ENCODE peak calls at places on chromosomes 11 and 22, in four cellular contexts. One of them, this sample, is unnamed.
A peak's percentile ranks its signal among the peaks of the same experiment; 100 is the strongest.

GRCh38 chr11:44709281-44709562 is 17.5 kb upstream of the TSPAN18 start:
- DNase-seq in IMR-90: no peak
- DNase-seq in uterus: no peak
- DNase-seq in ovary: no peak
- DNase-seq in this sample: peak; percentile 48

GRCh38 chr11:94245121-94245520 is 59.3 kb upstream of the IZUMO1R start:
- DNase-seq in ovary: no peak
- DNase-seq in uterus: no peak
- DNase-seq in IMR-90: peak; percentile 26
- DNase-seq in this sample: no peak

GRCh38 chr22:19970479-19971275 is 29.1 kb upstream of the TXNRD2 start:
- DNase-seq in uterus: peak; percentile 68
- DNase-seq in IMR-90: peak; percentile 51
- DNase-seq in ovary: peak; percentile 71
- DNase-seq in this sample: peak; percentile 83

GRCh38 chr11:45646275-45646970 is 19.0 kb downstream of the CHST1 start:
- DNase-seq in ovary: no peak
- DNase-seq in uterus: no peak
- DNase-seq in IMR-90: peak; percentile 22
- DNase-seq in this sample: no peak

GRCh38 chr11:2138436-2139117 is 612 bp downstream of the IGF2 start:
- DNase-seq in uterus: no peak
- DNase-seq in IMR-90: no peak
- DNase-seq in ovary: no peak
- DNase-seq in this sample: no peak

GRCh38 chr11:64071849-64072248 is 36.1 kb downstream of the FLRT1 start:
- DNase-seq in ovary: no peak
- DNase-seq in IMR-90: no peak
- DNase-seq in uterus: no peak
- DNase-seq in this sample: no peak

GRCh38 chr11:116793476-116794096 is 1.9 kb upstream of the APOA5 start:
- DNase-seq in IMR-90: peak; percentile 16
- DNase-seq in ovary: no peak
- DNase-seq in uterus: no peak
- DNase-seq in this sample: no peak

GRCh38 chr11:32466279-32466915 is 31.1 kb upstream of the WT1 start:
- DNase-seq in uterus: no peak
- DNase-seq in ovary: no peak
- DNase-seq in IMR-90: no peak
- DNase-seq in this sample: no peak

GRCh38 chr11:26231252-26231661 is 100.7 kb upstream of the ANO3 start:
- DNase-seq in IMR-90: peak; percentile 94
- DNase-seq in ovary: no peak
- DNase-seq in uterus: no peak
- DNase-seq in this sample: no peak

GRCh38 chr11:70507466-70508230 is 109.3 kb downstream of the CTTN start:
- DNase-seq in ovary: peak; percentile 1
- DNase-seq in IMR-90: no peak
- DNase-seq in uterus: no peak
- DNase-seq in this sample: no peak

GRCh38 chr11:8717876-8718753 is 35.5 kb downstream of the RPL27A start:
- DNase-seq in uterus: peak; percentile 63
- DNase-seq in ovary: peak; percentile 71
- DNase-seq in IMR-90: peak; percentile 97
- DNase-seq in this sample: no peak

GRCh38 chr22:33918676-33919590 is 1.3 kb downstream of the LARGE1 start:
- DNase-seq in uterus: no peak
- DNase-seq in IMR-90: peak; percentile 45
- DNase-seq in ovary: no peak
- DNase-seq in this sample: no peak

GRCh38 chr11:110299006-110299785 is 2.8 kb upstream of the RDX start:
- DNase-seq in IMR-90: no peak
- DNase-seq in uterus: no peak
- DNase-seq in ovary: no peak
- DNase-seq in this sample: no peak

GRCh38 chr11:33689089-33689488 is 11.5 kb downstream of the C11orf91 start:
- DNase-seq in IMR-90: no peak
- DNase-seq in ovary: no peak
- DNase-seq in uterus: no peak
- DNase-seq in this sample: no peak

GRCh38 chr11:33689506-33689905 is 11.1 kb downstream of the C11orf91 start:
- DNase-seq in ovary: no peak
- DNase-seq in IMR-90: no peak
- DNase-seq in uterus: no peak
- DNase-seq in this sample: no peak

GRCh38 chr11:33692013-33692504 is 8.6 kb downstream of the C11orf91 start:
- DNase-seq in IMR-90: peak; percentile 98
- DNase-seq in ovary: peak; percentile 58
- DNase-seq in uterus: peak; percentile 58
- DNase-seq in this sample: no peak

GRCh38 chr11:33691051-33691864 is 9.4 kb downstream of the C11orf91 start:
- DNase-seq in ovary: peak; percentile 35
- DNase-seq in IMR-90: no peak
- DNase-seq in uterus: no peak
- DNase-seq in this sample: no peak

DNA sequence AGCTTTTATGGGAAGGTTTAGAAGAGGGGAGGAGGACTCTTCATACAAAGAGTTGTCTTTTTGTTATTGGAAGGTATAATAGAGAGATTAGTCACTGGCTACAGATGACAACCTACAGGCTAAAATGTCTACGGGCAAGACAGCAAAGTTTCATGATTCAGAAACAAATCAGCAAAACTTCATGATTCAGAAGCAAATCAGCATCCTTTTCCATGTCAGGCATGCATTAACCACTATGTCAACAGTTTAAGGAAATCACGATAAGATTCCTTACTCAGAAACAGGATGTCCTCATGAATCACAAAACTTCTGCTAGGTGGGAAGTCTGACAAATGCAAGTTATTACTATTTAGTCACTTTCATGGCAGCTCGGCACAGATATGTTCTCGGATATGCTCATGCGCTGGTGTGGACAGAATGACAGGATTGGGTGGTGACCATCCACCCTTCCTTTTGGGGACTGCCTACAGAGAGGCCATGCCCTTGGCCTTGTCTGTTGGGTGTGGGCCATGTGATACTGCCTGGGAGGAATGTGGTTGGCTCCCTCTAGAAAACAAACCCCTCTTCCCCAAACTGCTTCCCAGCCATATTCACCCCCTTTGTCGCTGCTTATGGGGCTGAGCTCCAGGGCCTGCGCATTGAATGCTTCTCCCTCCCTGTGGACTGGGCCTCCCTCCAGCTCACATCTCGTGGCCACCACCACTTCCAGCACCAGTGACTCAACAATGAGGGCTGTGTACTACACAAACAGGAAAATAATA is 10.2 kb downstream of the C11orf91 start:
- DNase-seq in uterus: peak; percentile 64
- DNase-seq in ovary: peak; percentile 51
- DNase-seq in IMR-90: peak; percentile 99
- DNase-seq in this sample: no peak
- TF ChIP-seq POLR2A in uterus: no peak
- TF ChIP-seq POLR2A in ovary: no peak
- TF ChIP-seq POLR2A in IMR-90: no peak
- TF ChIP-seq POLR2A in this sample: no peak

GRCh38 chr11:102478660-102479245 is 26.2 kb upstream of the TMEM123 start:
- DNase-seq in IMR-90: no peak
- DNase-seq in ovary: no peak
- DNase-seq in uterus: no peak
- DNase-seq in this sample: no peak
- H3K27ac ChIP-seq in IMR-90: no peak overlapping the region
- H3K27ac ChIP-seq in ovary: no peak overlapping the region
- H3K27ac ChIP-seq in uterus: peak overlapping the region; percentile 9
- H3K27ac ChIP-seq in this sample: no peak overlapping the region

GRCh38 chr11:3841426-3842304 is 906 bp upstream of the RHOG start:
- DNase-seq in IMR-90: peak; percentile 82
- DNase-seq in uterus: peak; percentile 88
- DNase-seq in ovary: peak; percentile 88
- DNase-seq in this sample: peak; percentile 91
- TF ChIP-seq POLR2A in IMR-90: peak; percentile 57
- TF ChIP-seq POLR2A in uterus: no peak
- TF ChIP-seq POLR2A in ovary: peak; percentile 56
- TF ChIP-seq POLR2A in this sample: peak; percentile 43

DNA sequence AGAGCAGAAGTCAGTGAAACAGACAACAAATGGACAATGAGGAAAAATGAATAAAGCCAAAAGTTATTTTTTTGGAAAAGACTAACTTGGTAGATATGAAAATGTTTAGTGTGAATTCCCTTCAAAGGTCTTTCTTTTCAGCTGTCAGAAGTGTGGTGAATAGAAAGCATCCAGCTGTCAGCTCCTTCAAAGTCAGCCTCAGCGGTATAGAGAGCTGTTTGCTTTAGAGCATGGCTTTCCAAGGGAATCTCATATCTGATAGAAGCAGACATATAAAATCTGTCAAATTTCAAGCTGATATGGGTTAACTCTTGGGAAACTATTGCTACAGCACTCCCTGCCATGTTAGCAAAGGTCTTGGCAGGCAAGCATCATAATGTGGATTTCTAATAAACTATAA is 309.3 kb downstream of the CASP12 start:
- DNase-seq in IMR-90: no peak
- DNase-seq in ovary: no peak
- DNase-seq in uterus: no peak
- DNase-seq in this sample: no peak
- H3K27ac ChIP-seq in IMR-90: no peak overlapping the region
- H3K27ac ChIP-seq in ovary: no peak overlapping the region
- H3K27ac ChIP-seq in uterus: no peak overlapping the region
- H3K27ac ChIP-seq in this sample: no peak overlapping the region

GRCh38 chr11:105142167-105142566 is 2.6 kb upstream of the CARD18 start:
- DNase-seq in ovary: no peak
- DNase-seq in IMR-90: no peak
- DNase-seq in uterus: no peak
- DNase-seq in this sample: no peak
- TF ChIP-seq POLR2A in ovary: no peak
- TF ChIP-seq POLR2A in IMR-90: no peak
- TF ChIP-seq POLR2A in uterus: no peak
- TF ChIP-seq POLR2A in this sample: no peak

DNA sequence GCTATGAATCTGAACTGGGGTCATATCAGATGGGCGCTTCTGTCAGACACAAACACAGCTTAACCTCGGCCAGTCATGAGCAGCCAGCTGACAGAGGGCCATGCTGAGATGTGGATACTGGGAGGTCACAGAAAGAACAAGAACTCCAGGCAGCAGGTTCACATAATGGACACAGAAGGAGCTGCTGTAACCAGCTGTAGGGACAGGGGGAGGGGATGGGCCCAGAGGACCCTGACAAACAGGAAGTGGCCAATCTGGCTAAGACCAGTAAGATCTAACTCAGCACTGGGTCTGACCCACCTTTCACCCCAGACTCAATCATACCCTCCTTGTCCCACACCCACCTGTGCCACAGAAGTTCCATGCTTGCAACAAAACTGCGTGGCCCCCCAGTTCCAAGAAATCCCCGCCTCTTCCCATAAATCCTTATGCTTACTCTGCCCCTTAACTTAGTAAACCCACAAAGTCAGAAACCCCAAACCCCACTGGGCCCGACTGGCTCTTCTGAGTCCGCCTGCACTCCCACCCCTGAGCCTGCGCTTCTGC is 3.9 kb downstream of the APOL4 start:
- DNase-seq in uterus: peak; percentile 39
- DNase-seq in ovary: no peak
- DNase-seq in IMR-90: no peak
- DNase-seq in this sample: no peak
- H3K27ac ChIP-seq in uterus: peak overlapping the region; percentile 61
- H3K27ac ChIP-seq in ovary: no peak overlapping the region
- H3K27ac ChIP-seq in IMR-90: peak overlapping the region; percentile 65
- H3K27ac ChIP-seq in this sample: peak overlapping the region; percentile 18

GRCh38 chr11:65503923-65504670 is 5.3 kb downstream of the MALAT1 start:
- DNase-seq in uterus: no peak
- DNase-seq in IMR-90: peak; percentile 59
- DNase-seq in ovary: peak; percentile 13
- DNase-seq in this sample: peak; percentile 35
- TF ChIP-seq POLR2A in uterus: peak; percentile 42
- TF ChIP-seq POLR2A in IMR-90: no peak
- TF ChIP-seq POLR2A in ovary: no peak
- TF ChIP-seq POLR2A in this sample: peak; percentile 6

DNA sequence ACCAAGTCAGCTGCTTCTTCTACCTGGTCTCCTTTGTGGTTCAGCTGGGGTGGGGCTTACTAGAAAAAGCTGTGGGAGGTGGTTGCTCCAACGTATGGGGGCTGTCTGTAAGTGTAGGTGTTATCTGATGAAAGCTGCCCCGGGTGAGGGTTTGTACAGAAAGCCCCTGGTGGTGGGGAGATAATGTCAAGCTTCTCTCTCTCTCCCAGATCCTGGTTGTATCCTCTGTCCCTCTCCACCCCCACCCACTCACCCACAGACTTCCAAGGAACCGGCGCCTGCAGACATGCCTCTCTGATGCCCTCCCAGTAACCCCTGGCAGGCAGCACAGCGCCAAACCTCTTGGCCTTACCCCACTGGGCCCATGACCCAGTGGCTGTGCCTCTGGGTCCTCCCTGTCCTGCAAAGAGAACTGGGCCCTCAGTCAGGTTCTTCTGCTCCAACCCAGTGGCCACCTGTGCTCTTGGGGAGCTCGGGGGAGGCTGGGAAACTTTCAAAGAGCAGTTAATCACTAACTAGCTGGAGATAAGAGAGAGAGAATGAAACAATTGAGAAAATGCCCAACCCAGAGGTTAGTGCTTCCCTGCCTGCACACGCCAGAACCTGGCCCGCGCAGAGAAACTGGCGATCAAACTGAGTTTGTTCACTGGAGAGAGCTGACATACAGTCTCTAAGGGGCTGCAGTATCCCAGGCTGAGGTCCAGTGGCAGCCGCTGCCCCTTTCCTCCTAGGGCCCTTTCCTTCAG is 20.4 kb upstream of the EHF start:
- DNase-seq in ovary: no peak
- DNase-seq in uterus: no peak
- DNase-seq in IMR-90: peak; percentile 8
- DNase-seq in this sample: peak; percentile 71
- H3K27ac ChIP-seq in ovary: no peak overlapping the region
- H3K27ac ChIP-seq in uterus: no peak overlapping the region
- H3K27ac ChIP-seq in IMR-90: peak overlapping the region; percentile 53
- H3K27ac ChIP-seq in this sample: peak overlapping the region; percentile 88

This sample was measured in Peyer's patch.